ENCODE peak calls at places on chromosomes 3 and 15, in four cellular contexts. G is K562, V is H1, L is GM12891. P is an unnamed sample.

GRCh38 chr15:62896969-62897486 is 145.5 kb upstream of the TPM1 start:
- DNase-seq in G (peak; percentile 26), V (no peak), L (no peak), P (no peak)

GRCh38 chr3:170485696-170486095 is 67.0 kb downstream of the CLDN11 start:
- DNase-seq in G (no peak), V (no peak), L (no peak), P (no peak)

GRCh38 chr3:38323060-38323459 is 23.5 kb upstream of the XYLB start:
- DNase-seq in G (no peak), V (no peak), L (no peak), P (no peak)

GRCh38 chr3:108088697-108089096 is 2.1 kb downstream of the CD47 start:
- DNase-seq in G (no peak), V (no peak), L (no peak), P (no peak)

GRCh38 chr15:93321881-93322282 is 232.9 kb upstream of the RGMA start:
- DNase-seq in G (no peak), V (no peak), L (no peak), P (no peak)

GRCh38 chr15:66895794-66896453 is 169.5 kb upstream of the SMAD3 start:
- DNase-seq in G (no peak), V (no peak), L (no peak), P (no peak)

GRCh38 chr3:157257101-157257500 is 97.2 kb upstream of the CCNL1 start:
- DNase-seq in G (no peak), V (no peak), L (no peak), P (no peak)

GRCh38 chr3:85164446-85164845 is 205.7 kb downstream of the CADM2 start:
- DNase-seq in G (no peak), V (no peak), L (no peak), P (no peak)

GRCh38 chr15:56919708-56920637 is 1.5 kb downstream of the TCF12 start:
- DNase-seq in G (no peak), V (no peak), L (no peak), P (peak; percentile 13)

GRCh38 chr15:76105911-76106310 is 46.1 kb downstream of the TMEM266 start:
- DNase-seq in G (no peak), V (no peak), L (no peak), P (no peak)

GRCh38 chr3:145531548-145531947 is 629.4 kb downstream of the PLOD2 start:
- DNase-seq in G (no peak), V (no peak), L (no peak), P (no peak)

GRCh38 chr3:66606868-66607267 is 106.0 kb upstream of the LRIG1 start:
- DNase-seq in G (peak; percentile 10), V (no peak), L (no peak), P (no peak)

GRCh38 chr15:69095280-69095679 is 65.2 kb upstream of the GLCE start:
- DNase-seq in G (no peak), V (no peak), L (no peak), P (no peak)

GRCh38 chr15:63887630-63888029 is 53.9 kb upstream of the HERC1 start:
- DNase-seq in G (no peak), V (no peak), L (no peak), P (no peak)

GRCh38 chr15:27043770-27044169 is 72.8 kb downstream of the GABRG3 start:
- DNase-seq in G (no peak), V (no peak), L (no peak), P (no peak)

GRCh38 chr15:35994861-35995260 is 448.9 kb upstream of the DPH6 start:
- DNase-seq in G (no peak), V (no peak), L (no peak), P (no peak)

GRCh38 chr15:70376031-70376928 is 278.6 kb upstream of the TLE3 start:
- DNase-seq in G (no peak), V (no peak), L (no peak), P (no peak)

GRCh38 chr15:70378126-70379031 is 280.7 kb upstream of the TLE3 start:
- DNase-seq in G (no peak), V (no peak), L (no peak), P (no peak)

GRCh38 chr15:70375586-70375985 is 277.9 kb upstream of the TLE3 start:
- DNase-seq in G (no peak), V (no peak), L (no peak), P (no peak)

GRCh38 chr15:70379134-70379533 is 281.4 kb upstream of the TLE3 start:
- DNase-seq in G (no peak), V (no peak), L (no peak), P (no peak)

DNA sequence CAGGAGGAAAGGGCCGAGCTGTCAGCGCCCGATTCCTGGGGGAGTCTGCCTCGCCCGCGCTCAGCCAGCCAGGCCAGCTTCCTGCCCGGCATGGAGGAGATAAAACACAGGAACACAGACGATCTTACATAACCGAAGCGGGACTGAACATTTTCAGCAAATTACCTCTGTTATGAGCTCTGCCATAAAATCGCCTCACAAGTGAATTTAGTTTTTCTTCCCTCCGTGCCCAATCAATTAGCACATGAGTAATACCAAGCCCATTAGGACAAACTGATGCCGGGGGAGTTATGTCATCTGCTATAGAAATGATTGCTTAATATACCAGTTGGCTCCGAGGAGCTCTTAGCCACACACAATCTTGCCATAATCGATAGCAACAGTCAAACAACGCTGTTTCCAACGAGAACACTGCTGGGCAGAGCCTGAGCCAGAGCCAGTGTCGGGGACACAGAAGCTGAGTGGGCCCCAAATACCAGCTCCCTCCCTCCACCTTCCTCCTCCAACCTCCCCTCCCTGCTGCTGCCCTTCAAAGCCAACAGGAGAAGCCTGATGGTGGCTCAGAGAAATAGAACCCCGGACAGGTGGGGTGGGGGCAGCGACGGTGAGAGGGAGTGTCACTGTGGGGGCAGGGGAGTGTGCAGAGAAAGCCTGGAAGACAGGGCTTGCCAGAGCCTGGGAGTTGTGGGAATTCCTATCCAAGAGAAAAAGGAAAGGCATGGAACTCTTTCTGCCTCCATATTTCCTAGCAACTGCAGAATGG is 279.4 kb upstream of the TLE3 start:
- DNase-seq in G (no peak), V (no peak), L (no peak), P (no peak)
- TF ChIP-seq POLR2AphosphoS5 in G (no peak), V (no peak), L (no peak), P (no peak)

GRCh38 chr15:60392986-60393811 is 4.6 kb downstream of the ANXA2 start:
- DNase-seq in G (peak; percentile 27), V (no peak), L (no peak), P (no peak)

GRCh38 chr15:60396100-60396499 is 1.7 kb downstream of the ANXA2 start:
- DNase-seq in G (no peak), V (no peak), L (no peak), P (no peak)

GRCh38 chr15:60396964-60397771 is 618 bp downstream of the ANXA2 start:
- DNase-seq in G (peak; percentile 79), V (no peak), L (no peak), P (peak; percentile 56)

GRCh38 chr15:60396560-60396963 is 1.2 kb downstream of the ANXA2 start:
- DNase-seq in G (no peak), V (no peak), L (no peak), P (no peak)

DNA sequence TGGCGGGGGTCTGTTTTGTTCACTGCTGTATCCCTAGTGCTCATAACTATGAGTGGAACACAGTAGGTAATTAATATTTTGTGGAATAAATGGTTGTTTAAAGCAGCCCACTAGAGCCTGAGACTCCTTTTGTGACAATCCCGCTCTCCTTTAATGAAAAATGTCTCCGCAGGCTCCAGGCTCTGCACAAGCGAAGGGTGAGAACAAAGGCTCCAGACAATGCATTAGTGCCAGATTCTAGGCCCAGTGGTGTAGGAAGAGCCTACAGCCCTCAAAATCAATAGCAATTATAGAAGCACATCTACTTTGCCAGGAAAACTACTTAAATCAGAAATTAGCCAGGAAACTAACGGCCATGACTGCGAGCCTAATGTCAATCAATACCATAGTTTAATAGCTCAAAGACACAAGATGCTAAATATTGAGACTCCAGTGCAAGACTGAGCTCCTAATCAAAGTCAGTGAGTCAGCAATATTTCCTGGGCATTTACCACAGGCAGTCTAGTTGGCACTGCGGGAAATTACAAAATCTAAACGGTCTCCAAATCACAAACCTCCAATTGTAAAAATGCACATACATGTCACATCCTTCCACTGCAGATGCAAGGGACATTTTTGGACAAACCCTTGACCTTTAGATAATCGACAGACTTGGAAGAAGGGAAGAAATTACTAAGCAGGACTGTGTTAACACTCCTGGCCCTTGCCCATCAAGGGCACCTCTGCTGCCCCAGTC is 2.3 kb downstream of the ANXA2 start:
- DNase-seq in G (no peak), V (no peak), L (no peak), P (no peak)
- TF ChIP-seq POLR2A in G (no peak), V (no peak), L (no peak), P (no peak)

DNA sequence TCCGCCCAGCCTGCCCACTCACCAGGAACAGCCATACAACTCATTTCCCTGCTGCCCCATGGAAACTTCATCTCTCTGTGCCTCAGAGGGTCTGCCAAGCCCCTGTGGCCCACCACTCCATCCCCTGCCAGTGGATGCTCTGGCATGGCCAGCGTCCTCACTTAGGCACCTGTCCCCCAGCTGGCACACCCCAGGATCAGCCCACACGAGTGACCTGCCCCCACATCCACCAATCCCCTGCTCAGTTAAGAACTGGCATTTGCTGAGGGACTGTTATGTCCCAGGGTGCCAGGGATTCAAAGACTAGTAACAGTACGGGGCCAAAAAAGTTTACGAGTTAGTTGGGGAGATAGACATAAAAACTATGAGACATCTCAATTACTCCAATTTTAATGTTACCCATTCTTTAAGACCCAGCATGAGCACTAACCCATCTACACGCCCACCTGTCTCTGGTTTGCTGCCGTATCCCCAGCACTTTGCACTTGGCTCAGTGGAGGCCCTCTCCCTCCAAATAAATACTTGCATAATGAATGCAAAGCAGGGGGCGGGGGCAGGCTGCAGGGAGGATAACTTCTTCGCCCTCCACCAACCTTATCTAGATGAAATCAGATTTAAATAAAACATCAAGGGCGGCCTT is 11.6 kb upstream of the BAHD1 start:
- DNase-seq in G (no peak), V (no peak), L (no peak), P (no peak)
- TF ChIP-seq TAF1 in G (no peak), V (no peak), L (no peak), P (no peak)

DNA sequence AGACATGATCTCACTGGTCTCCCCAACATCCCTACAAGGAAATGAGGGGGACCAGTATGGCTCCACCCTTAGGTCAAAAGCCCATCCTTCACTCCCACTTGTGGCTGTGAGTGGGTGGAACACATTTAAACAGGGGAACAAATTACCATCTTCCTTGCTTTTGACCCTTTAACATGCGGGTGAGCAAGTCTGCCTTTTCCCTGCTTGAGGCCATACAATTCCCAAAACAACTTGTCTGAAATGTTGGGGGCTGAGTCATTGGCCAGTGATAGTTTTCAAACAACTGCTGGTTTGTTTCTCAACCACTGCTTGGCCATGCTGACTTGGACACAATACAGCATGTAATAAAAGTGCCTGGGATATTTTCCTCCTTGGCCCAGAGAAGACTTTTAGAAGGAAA is 39.6 kb downstream of the COL8A1 start:
- DNase-seq in G (no peak), V (no peak), L (no peak), P (no peak)
- TF ChIP-seq POLR2AphosphoS5 in G (no peak), V (no peak), L (no peak), P (no peak)

DNA sequence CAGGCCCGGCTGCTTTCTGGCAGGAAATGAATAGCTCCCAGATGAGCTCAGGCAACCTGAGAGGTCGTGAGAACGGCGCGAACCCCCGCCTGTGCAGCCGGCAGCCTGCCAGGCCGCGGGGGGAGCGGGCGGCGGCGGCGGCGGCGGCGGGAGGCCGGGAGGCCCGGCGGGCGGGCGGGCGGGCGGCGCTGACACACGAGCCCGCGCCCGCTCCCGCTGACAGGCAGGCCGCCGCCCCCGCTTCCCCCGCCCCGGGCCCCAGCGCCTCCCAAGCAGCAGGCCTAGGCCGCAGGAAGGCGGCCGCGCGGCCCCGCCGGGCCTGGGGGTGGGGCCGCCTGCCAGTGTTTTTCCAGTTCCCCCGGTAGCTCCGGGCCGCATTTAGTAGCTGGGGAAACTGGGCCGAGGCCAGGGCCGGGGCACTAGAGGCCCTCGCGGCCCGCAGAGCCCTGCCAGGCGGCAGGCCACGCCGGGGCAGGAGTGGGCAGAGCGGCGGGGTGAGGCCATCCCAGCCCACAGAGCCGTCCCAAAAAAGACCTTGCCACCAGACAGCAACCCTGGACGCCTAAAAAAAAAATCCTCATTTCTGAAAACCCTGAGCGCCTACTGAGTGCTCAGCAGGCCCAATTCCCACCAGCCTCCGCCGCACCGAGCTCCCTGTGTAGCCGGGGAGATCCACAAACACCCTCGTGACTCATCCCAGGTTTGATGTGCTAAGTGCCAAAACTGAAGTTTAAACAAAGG is 5.6 kb downstream of the HES1 start:
- DNase-seq in G (peak; percentile 91), V (no peak), L (peak; percentile 74), P (peak; percentile 74)
- TF ChIP-seq POLR2A in G (peak; percentile 75), V (no peak), L (no peak), P (no peak)

P was measured in GM12892.